ENCODE peak calls at places on chromosomes 13 and 19, in four cellular contexts. H is H1, A is HepG2, L is GM12891. M is an unnamed sample.

GRCh38 chr13:25930655-25931054 is 121.2 kb downstream of the SHISA2 start:
- DNase-seq in H (no peak), L (no peak), A (no peak), M (no peak)

GRCh38 chr13:28538932-28539331 is 44.0 kb upstream of the FLT1 start:
- DNase-seq in H (no peak), L (no peak), A (no peak), M (no peak)

GRCh38 chr13:36778083-36778671 is 40.8 kb upstream of the RFXAP start:
- DNase-seq in A (peak), H (no peak), L (no peak), M (no peak)

GRCh38 chr19:3801412-3802096 is 15.4 kb upstream of the MATK start:
- DNase-seq in A (no peak), L (no peak), H (no peak), M (no peak)

GRCh38 chr13:27283906-27284523 is 13.4 kb downstream of the RASL11A start:
- DNase-seq in L (no peak), A (no peak), H (no peak), M (no peak)

GRCh38 chr19:37999309-38000213 is 92.6 kb downstream of the SIPA1L3 start:
- DNase-seq in A (no peak), H (no peak), L (no peak), M (no peak)

GRCh38 chr19:49437231-49437630 is 4.1 kb downstream of the SLC17A7 start:
- DNase-seq in A (no peak), H (no peak), L (no peak), M (no peak)

GRCh38 chr13:112513761-112514160 is 74.2 kb downstream of the TUBGCP3 start:
- DNase-seq in A (no peak), H (no peak), L (no peak), M (no peak)

GRCh38 chr13:51806571-51806970 is 2.6 kb upstream of the DHRS12 start:
- DNase-seq in A (no peak), L (no peak), H (no peak), M (no peak)

GRCh38 chr19:5595129-5595528 is 27.4 kb upstream of the TINCR start:
- DNase-seq in L (no peak), H (no peak), A (no peak), M (no peak)

GRCh38 chr13:106738279-106738678 is 170.3 kb upstream of the ARGLU1 start:
- DNase-seq in H (no peak), L (no peak), A (no peak), M (no peak)

GRCh38 chr19:6765738-6766356 is 1.4 kb downstream of the SH2D3A start:
- DNase-seq in H (peak), L (no peak), A (peak), M (no peak)
- TF ChIP-seq POLR2AphosphoS5 in H (peak), L (no peak), A (no peak), M (no peak)

GRCh38 chr13:29934531-29935308 is 84.3 kb upstream of the UBL3 start:
- DNase-seq in A (no peak), H (no peak), L (no peak), M (no peak)
- TF ChIP-seq TAF1 in A (no peak), H (no peak), L (no peak), M (no peak)

GRCh38 chr13:48412881-48413351 is at the start of gene LPAR6:
- DNase-seq in L (no peak), A (peak), H (no peak), M (no peak)
- TF ChIP-seq POLR2A in L (no peak), A (peak), H (no peak), M (no peak)

DNA sequence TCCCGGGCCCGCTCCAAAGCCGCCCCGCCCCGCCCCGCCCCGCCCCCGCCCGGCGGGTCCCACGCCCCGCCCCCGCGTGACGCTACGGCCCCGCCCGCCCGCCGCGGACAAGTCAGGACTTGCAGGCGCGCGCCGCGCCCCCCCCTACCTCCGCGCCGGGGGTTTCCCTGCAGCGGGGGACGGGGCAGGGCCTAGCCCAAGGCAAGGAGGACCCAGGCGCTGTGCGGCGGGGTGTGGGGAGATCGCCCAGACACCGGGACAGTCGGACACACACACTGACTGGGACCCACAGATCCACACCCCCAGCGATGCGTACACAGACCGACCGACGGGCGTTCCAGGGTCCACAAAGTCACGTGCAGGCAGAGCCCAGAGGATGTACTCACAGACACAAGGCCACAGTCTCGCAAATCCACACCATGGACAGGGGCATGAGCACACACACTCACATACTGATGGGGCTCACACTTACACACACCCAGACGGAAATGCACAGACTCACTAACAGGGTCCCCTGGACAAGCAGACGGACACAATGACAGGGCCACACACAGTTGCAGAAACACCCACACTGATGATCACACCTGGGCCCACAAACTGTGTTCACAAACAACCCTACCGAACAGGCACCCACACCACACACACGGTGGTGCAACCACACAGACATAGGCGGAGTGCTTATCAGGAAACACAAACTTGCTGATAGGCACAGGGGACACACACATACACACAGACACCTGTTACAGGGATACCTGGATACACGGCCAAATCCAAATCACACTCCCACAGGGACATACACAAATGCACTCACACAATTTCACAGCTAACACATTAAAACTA is 436 bp upstream of the BBC3 start:
- DNase-seq in A (peak), H (no peak), L (peak), M (peak)
- TF ChIP-seq POLR2AphosphoS5 in A (peak), H (no peak), L (peak), M (peak)

GRCh38 chr19:35983177-35983576 is 11.8 kb upstream of the SDHAF1 start:
- DNase-seq in H (no peak), A (no peak), L (no peak), M (no peak)
- TF ChIP-seq TAF1 in H (no peak), A (no peak), L (no peak), M (no peak)

GRCh38 chr19:2477141-2477710 is 1.3 kb downstream of the GADD45B start:
- DNase-seq in A (no peak), H (no peak), L (no peak), M (no peak)

GRCh38 chr19:2475702-2476450 is at the start of gene GADD45B:
- DNase-seq in A (peak), L (peak), H (peak), M (peak)

GRCh38 chr19:2476451-2477140 is 669 bp downstream of the GADD45B start:
- DNase-seq in A (no peak), L (no peak), H (no peak), M (no peak)

GRCh38 chr19:2474232-2475017 is 1.5 kb upstream of the GADD45B start:
- DNase-seq in A (peak), L (peak), H (no peak), M (peak)

DNA sequence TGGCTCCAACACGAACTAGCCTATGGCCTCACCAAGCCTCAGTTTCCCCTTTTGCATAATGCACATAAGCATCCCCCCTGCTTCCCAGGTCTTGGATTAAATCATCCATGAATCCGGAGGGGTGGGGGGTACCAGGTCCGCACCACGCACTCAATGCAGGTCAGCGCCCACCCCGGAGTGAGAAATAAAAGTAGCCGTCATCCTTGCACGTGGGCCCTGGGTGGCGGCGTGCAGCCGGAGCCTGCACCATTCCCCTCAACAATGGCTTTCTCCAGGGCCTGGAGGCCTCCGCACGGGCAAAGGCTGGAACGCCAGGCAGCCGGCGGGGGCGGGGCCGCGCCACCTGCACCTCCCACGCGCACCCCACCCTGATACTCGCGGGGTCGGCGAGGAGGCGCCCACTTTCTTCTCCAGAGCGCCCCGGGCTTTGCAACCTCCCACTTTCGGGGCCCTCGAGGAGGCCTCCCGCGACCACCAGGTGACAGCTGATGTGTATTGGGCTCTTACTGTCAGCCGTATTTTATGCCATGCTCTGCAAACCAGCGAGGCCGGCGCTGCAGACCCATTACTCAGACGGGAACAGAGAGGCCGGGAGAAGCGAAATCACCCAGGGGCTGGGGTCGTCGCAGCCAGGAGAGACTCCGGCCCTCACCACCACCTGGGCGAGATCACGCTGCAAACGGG is 767 bp upstream of the GADD45B start:
- DNase-seq in A (no peak), H (no peak), L (no peak), M (no peak)
- TF ChIP-seq POLR2A in A (no peak), H (no peak), L (no peak), M (no peak)

DNA sequence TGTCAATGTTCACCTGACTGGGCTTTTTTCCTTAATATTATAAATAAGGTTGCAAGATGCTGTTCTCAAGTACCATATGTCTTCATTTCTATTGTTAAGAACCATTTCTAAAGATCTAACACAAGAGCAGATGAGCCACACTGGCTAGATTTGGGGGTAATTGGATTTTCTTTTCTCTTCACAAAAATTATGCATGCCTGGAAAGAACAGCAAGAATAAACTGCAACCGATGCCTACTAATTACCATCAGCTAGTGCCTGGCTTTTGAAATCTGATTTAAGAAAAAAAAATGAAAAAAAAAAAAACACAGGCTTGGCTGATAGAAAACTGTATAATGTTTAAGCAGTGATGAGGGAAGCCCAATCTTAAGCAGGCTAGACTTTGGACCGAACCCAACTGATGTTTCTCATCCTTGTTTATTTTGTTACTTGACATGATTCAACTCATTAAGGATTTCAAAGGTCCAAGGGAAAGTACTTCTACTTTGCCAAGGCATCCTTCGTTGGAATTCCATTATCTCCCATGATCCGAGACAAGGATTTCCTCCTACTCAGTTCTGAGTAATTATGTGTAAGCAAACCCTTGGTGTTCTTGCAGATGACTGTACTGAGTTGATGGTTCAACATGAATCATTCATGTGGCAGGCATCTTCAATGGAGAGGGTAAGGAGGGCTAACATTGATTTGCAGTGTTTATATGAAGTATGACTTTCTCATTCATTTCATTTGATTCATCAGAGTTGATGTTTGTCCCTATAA is 300.5 kb downstream of the SPRY2 start:
- DNase-seq in A (no peak), H (no peak), L (no peak), M (no peak)
- TF ChIP-seq POLR2AphosphoS5 in A (no peak), H (no peak), L (no peak), M (no peak)

DNA sequence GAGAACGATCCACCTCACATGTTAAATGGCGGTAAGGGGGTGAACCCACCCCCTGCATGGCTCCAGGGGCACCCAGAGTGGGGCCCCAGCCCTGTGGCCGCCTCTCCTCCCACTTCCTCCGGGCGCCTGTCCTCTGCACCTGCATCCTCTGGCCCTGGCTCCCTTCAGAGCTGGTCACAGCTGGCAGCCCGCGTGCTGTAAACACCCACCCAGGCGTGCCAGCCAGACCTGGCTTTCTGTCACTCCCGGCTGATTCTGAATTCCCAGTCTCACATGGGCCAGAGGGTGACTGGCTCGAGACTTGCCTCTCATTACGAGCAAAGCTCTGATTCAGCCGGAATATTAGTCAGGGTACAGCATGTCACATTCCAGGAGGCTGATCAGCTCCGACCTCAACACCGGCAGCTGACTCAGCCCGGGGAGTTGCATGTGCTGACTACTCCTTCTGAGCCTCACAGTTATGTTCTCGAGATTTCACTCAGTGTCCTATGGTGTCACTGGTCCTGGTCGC is 75.1 kb downstream of the GNG7 start:
- DNase-seq in A (peak), L (no peak), H (no peak), M (no peak)
- TF ChIP-seq TAF1 in A (no peak), L (no peak), H (no peak), M (no peak)

M was measured in GM12892.